ENCODE peak calls at places on chromosomes 11 and 22, in seven cellular contexts. One of them, this sample, is unnamed.

GRCh38 chr11:131530411-131530810 is 160.0 kb downstream of the NTM start:
- DNase-seq in mucosa of descending colon: no peak
- DNase-seq in endodermal cell: no peak
- DNase-seq in left ventricle myocardium inferior: no peak
- DNase-seq in CD4-positive, alpha-beta memory T cell: no peak
- DNase-seq in spleen: no peak
- DNase-seq in OCI-LY7: no peak
- DNase-seq in this sample: no peak

GRCh38 chr11:19740586-19740985 is 27.9 kb downstream of the NAV2 start:
- DNase-seq in spleen: no peak
- DNase-seq in OCI-LY7: no peak
- DNase-seq in mucosa of descending colon: no peak
- DNase-seq in CD4-positive, alpha-beta memory T cell: no peak
- DNase-seq in left ventricle myocardium inferior: no peak
- DNase-seq in endodermal cell: no peak
- DNase-seq in this sample: no peak

GRCh38 chr11:79019981-79020380 is 420.8 kb downstream of the TENM4 start:
- DNase-seq in mucosa of descending colon: no peak
- DNase-seq in endodermal cell: no peak
- DNase-seq in CD4-positive, alpha-beta memory T cell: no peak
- DNase-seq in left ventricle myocardium inferior: no peak
- DNase-seq in OCI-LY7: no peak
- DNase-seq in spleen: no peak
- DNase-seq in this sample: no peak

GRCh38 chr11:122696662-122697061 is 41.1 kb downstream of the UBASH3B start:
- DNase-seq in CD4-positive, alpha-beta memory T cell: peak; percentile 75
- DNase-seq in left ventricle myocardium inferior: no peak
- DNase-seq in spleen: peak; percentile 82
- DNase-seq in OCI-LY7: peak; percentile 96
- DNase-seq in endodermal cell: no peak
- DNase-seq in mucosa of descending colon: peak; percentile 26
- DNase-seq in this sample: no peak

GRCh38 chr11:27290261-27290660 is 72.8 kb downstream of the CCDC34 start:
- DNase-seq in OCI-LY7: no peak
- DNase-seq in left ventricle myocardium inferior: no peak
- DNase-seq in mucosa of descending colon: no peak
- DNase-seq in endodermal cell: no peak
- DNase-seq in spleen: no peak
- DNase-seq in CD4-positive, alpha-beta memory T cell: no peak
- DNase-seq in this sample: no peak

GRCh38 chr11:126186708-126187481 is 24.6 kb downstream of the RPUSD4 start:
- DNase-seq in OCI-LY7: no peak
- DNase-seq in left ventricle myocardium inferior: no peak
- DNase-seq in mucosa of descending colon: no peak
- DNase-seq in spleen: peak; percentile 65
- DNase-seq in endodermal cell: no peak
- DNase-seq in CD4-positive, alpha-beta memory T cell: no peak
- DNase-seq in this sample: no peak

GRCh38 chr11:131370901-131371790 is 731 bp downstream of the NTM start:
- DNase-seq in endodermal cell: no peak
- DNase-seq in spleen: no peak
- DNase-seq in mucosa of descending colon: no peak
- DNase-seq in left ventricle myocardium inferior: no peak
- DNase-seq in CD4-positive, alpha-beta memory T cell: no peak
- DNase-seq in OCI-LY7: no peak
- DNase-seq in this sample: no peak

GRCh38 chr11:70755410-70756158 is 357.3 kb downstream of the CTTN start:
- DNase-seq in CD4-positive, alpha-beta memory T cell: peak; percentile 16
- DNase-seq in mucosa of descending colon: peak; percentile 80
- DNase-seq in endodermal cell: peak; percentile 95
- DNase-seq in left ventricle myocardium inferior: peak; percentile 73
- DNase-seq in spleen: peak; percentile 90
- DNase-seq in OCI-LY7: peak; percentile 39
- DNase-seq in this sample: peak; percentile 83

GRCh38 chr11:41498726-41499125 is 39.3 kb upstream of the LRRC4C start:
- DNase-seq in OCI-LY7: no peak
- DNase-seq in CD4-positive, alpha-beta memory T cell: no peak
- DNase-seq in left ventricle myocardium inferior: no peak
- DNase-seq in mucosa of descending colon: no peak
- DNase-seq in spleen: no peak
- DNase-seq in endodermal cell: no peak
- DNase-seq in this sample: no peak
- H3K36me3 ChIP-seq in OCI-LY7: no peaks in the 10 kb centered on the region
- H3K36me3 ChIP-seq in CD4-positive, alpha-beta memory T cell: no peaks in the 10 kb centered on the region
- H3K36me3 ChIP-seq in left ventricle myocardium inferior: no peaks in the 10 kb centered on the region
- H3K36me3 ChIP-seq in mucosa of descending colon: no peaks in the 10 kb centered on the region
- H3K36me3 ChIP-seq in spleen: no peaks in the 10 kb centered on the region
- H3K36me3 ChIP-seq in endodermal cell: no peaks in the 10 kb centered on the region
- H3K36me3 ChIP-seq in this sample: no peaks in the 10 kb centered on the region

GRCh38 chr11:124627546-124627945 is 4.9 kb downstream of the TBRG1 start:
- DNase-seq in OCI-LY7: no peak
- DNase-seq in spleen: no peak
- DNase-seq in endodermal cell: no peak
- DNase-seq in mucosa of descending colon: no peak
- DNase-seq in CD4-positive, alpha-beta memory T cell: no peak
- DNase-seq in left ventricle myocardium inferior: no peak
- DNase-seq in this sample: no peak
- H3K36me3 ChIP-seq in OCI-LY7: peaks cover 78% of the 10 kb centered on the region
- H3K36me3 ChIP-seq in spleen: peaks cover 63% of the 10 kb centered on the region
- H3K36me3 ChIP-seq in endodermal cell: peaks cover 78% of the 10 kb centered on the region
- H3K36me3 ChIP-seq in mucosa of descending colon: no peaks in the 10 kb centered on the region
- H3K36me3 ChIP-seq in CD4-positive, alpha-beta memory T cell: peaks cover 53% of the 10 kb centered on the region
- H3K36me3 ChIP-seq in left ventricle myocardium inferior: peaks cover 70% of the 10 kb centered on the region
- H3K36me3 ChIP-seq in this sample: no peaks in the 10 kb centered on the region

DNA sequence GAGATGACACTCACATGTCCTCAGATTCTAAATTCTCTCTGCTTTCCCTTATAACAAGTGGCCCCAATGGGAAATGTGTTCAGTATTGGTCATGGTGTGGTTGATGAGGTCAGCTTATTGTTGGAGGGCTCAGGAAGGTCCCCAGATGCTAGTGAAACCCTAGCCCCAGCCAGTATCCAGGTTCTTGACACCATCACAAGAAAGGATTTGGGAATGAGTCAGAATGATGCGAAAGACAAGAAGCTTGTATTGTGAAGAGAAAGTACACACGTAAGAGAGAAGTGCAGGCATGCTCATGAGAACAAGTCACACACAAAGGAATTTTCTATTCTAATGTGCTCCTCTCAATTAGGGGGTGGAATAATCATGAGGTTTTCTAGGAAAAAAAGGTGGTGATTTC is 34.9 kb upstream of the TRPC6 start:
- DNase-seq in endodermal cell: no peak
- DNase-seq in left ventricle myocardium inferior: no peak
- DNase-seq in spleen: no peak
- DNase-seq in mucosa of descending colon: no peak
- DNase-seq in CD4-positive, alpha-beta memory T cell: no peak
- DNase-seq in OCI-LY7: no peak
- DNase-seq in this sample: no peak
- H3K36me3 ChIP-seq in endodermal cell: no peaks in the 10 kb centered on the region
- H3K36me3 ChIP-seq in left ventricle myocardium inferior: no peaks in the 10 kb centered on the region
- H3K36me3 ChIP-seq in spleen: no peaks in the 10 kb centered on the region
- H3K36me3 ChIP-seq in mucosa of descending colon: no peaks in the 10 kb centered on the region
- H3K36me3 ChIP-seq in CD4-positive, alpha-beta memory T cell: no peaks in the 10 kb centered on the region
- H3K36me3 ChIP-seq in OCI-LY7: no peaks in the 10 kb centered on the region
- H3K36me3 ChIP-seq in this sample: no peaks in the 10 kb centered on the region

GRCh38 chr11:94837317-94837716 is 69.2 kb downstream of the AMOTL1 start:
- DNase-seq in OCI-LY7: no peak
- DNase-seq in left ventricle myocardium inferior: peak; percentile 36
- DNase-seq in spleen: no peak
- DNase-seq in CD4-positive, alpha-beta memory T cell: no peak
- DNase-seq in endodermal cell: no peak
- DNase-seq in mucosa of descending colon: no peak
- DNase-seq in this sample: no peak
- H3K36me3 ChIP-seq in OCI-LY7: no peaks in the 10 kb centered on the region
- H3K36me3 ChIP-seq in left ventricle myocardium inferior: peaks cover 33% of the 10 kb centered on the region
- H3K36me3 ChIP-seq in spleen: peaks cover 10% of the 10 kb centered on the region
- H3K36me3 ChIP-seq in CD4-positive, alpha-beta memory T cell: no peaks in the 10 kb centered on the region
- H3K36me3 ChIP-seq in endodermal cell: peaks cover 96% of the 10 kb centered on the region
- H3K36me3 ChIP-seq in mucosa of descending colon: no peaks in the 10 kb centered on the region
- H3K36me3 ChIP-seq in this sample: no peaks in the 10 kb centered on the region

GRCh38 chr22:50400406-50400805 is 57.3 kb downstream of the PPP6R2 start:
- DNase-seq in OCI-LY7: no peak
- DNase-seq in left ventricle myocardium inferior: no peak
- DNase-seq in mucosa of descending colon: no peak
- DNase-seq in spleen: no peak
- DNase-seq in CD4-positive, alpha-beta memory T cell: no peak
- DNase-seq in endodermal cell: no peak
- DNase-seq in this sample: no peak
- H3K36me3 ChIP-seq in OCI-LY7: peaks cover 69% of the 10 kb centered on the region
- H3K36me3 ChIP-seq in left ventricle myocardium inferior: peaks cover 8% of the 10 kb centered on the region
- H3K36me3 ChIP-seq in mucosa of descending colon: no peaks in the 10 kb centered on the region
- H3K36me3 ChIP-seq in spleen: peaks cover 6% of the 10 kb centered on the region
- H3K36me3 ChIP-seq in CD4-positive, alpha-beta memory T cell: peaks cover 12% of the 10 kb centered on the region
- H3K36me3 ChIP-seq in endodermal cell: peaks cover 35% of the 10 kb centered on the region
- H3K36me3 ChIP-seq in this sample: no peaks in the 10 kb centered on the region

DNA sequence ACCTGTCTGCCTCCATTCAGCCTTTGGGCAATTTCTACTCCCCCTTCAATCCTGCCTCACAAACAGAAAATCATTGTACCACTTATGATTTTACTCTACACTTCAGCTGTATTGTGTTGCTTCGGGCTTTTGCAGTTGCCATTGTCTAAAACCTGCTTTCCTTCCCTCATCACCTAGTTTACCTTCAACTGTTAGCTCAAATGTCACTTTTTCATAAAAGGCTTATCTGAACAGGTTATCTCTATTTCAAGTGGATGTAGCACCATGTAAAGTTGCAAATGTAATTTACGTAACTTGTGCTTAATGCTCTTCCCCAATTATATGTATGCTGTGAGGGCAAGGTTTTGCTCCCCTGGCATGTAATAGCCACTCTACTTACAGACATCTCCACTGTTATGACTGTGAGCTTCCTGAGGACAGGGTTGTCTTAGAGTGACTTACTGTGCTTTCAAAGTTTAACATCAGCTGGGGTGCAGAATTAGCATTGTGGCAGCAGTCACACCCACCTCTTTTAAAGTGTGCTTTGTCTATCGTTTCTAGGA is 5.4 kb downstream of the RPS25 start:
- DNase-seq in endodermal cell: no peak
- DNase-seq in OCI-LY7: no peak
- DNase-seq in CD4-positive, alpha-beta memory T cell: no peak
- DNase-seq in mucosa of descending colon: no peak
- DNase-seq in spleen: no peak
- DNase-seq in left ventricle myocardium inferior: no peak
- DNase-seq in this sample: no peak
- H3K36me3 ChIP-seq in endodermal cell: peaks cover 86% of the 10 kb centered on the region
- H3K36me3 ChIP-seq in OCI-LY7: peaks cover 81% of the 10 kb centered on the region
- H3K36me3 ChIP-seq in CD4-positive, alpha-beta memory T cell: peaks cover 53% of the 10 kb centered on the region
- H3K36me3 ChIP-seq in mucosa of descending colon: no peaks in the 10 kb centered on the region
- H3K36me3 ChIP-seq in spleen: peaks cover 72% of the 10 kb centered on the region
- H3K36me3 ChIP-seq in left ventricle myocardium inferior: peaks cover 80% of the 10 kb centered on the region
- H3K36me3 ChIP-seq in this sample: no peaks in the 10 kb centered on the region

DNA sequence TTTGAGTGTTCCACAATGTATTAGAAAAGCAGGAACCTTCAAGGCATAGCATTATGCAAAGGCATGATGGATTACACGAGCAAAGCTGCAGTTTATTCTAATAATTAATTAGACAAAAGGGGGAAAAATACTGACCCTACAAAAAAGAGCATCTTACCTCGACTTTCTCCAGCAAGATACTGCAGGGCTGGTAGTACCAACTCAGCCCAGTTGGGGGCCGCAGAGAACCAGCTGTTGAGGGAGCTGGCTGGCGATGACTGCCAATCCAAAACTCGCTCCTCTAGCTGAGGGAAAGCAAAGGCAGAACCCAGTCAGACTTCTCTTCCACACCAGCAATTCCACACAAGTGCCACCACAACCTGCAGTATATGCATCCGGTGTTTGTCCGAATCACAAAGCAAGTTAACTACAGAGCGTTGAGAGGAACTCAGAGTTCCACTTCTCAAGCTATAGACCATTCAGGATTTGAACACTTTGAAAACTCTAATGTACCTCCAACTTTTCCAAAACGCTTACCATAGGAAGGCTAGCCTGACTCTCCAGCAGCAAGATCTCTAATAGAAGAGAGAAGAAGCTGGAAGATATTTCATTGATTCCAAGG is 13.7 kb downstream of the NFRKB start:
- DNase-seq in OCI-LY7: peak; percentile 63
- DNase-seq in spleen: no peak
- DNase-seq in endodermal cell: peak; percentile 89
- DNase-seq in mucosa of descending colon: peak; percentile 55
- DNase-seq in CD4-positive, alpha-beta memory T cell: no peak
- DNase-seq in left ventricle myocardium inferior: no peak
- DNase-seq in this sample: peak; percentile 45
- H3K36me3 ChIP-seq in OCI-LY7: peaks cover 99% of the 10 kb centered on the region
- H3K36me3 ChIP-seq in spleen: peaks cover 100% of the 10 kb centered on the region
- H3K36me3 ChIP-seq in endodermal cell: peaks cover 94% of the 10 kb centered on the region
- H3K36me3 ChIP-seq in mucosa of descending colon: peaks cover 6% of the 10 kb centered on the region
- H3K36me3 ChIP-seq in CD4-positive, alpha-beta memory T cell: peaks cover 97% of the 10 kb centered on the region
- H3K36me3 ChIP-seq in left ventricle myocardium inferior: peaks cover 100% of the 10 kb centered on the region
- H3K36me3 ChIP-seq in this sample: no peaks in the 10 kb centered on the region